ENCODE peak calls at places on chromosomes 12 and 14, in four cellular contexts. E, P, F and R are unnamed samples.

GRCh38 chr14:49659526-49660455 is 24.7 kb upstream of the DNAAF2 start:
- DNase-seq in E (no peak), P (no peak), F (peak), R (no peak)

GRCh38 chr14:23494223-23494622 is 24.7 kb downstream of the NGDN start:
- DNase-seq in E (no peak), P (no peak), F (no peak), R (no peak)

GRCh38 chr12:55051197-55051920 is 31.6 kb downstream of the NEUROD4 start:
- DNase-seq in E (no peak), P (no peak), F (no peak), R (no peak)

GRCh38 chr12:111393700-111394275 is 11.9 kb upstream of the SH2B3 start:
- DNase-seq in E (peak), P (peak), F (no peak), R (no peak)

GRCh38 chr12:5887758-5888157 is 57.3 kb downstream of the ANO2 start:
- DNase-seq in E (no peak), P (no peak), F (no peak), R (no peak)

GRCh38 chr12:89875809-89876208 is 167.2 kb upstream of the ATP2B1 start:
- DNase-seq in E (no peak), P (no peak), F (no peak), R (no peak)

GRCh38 chr12:2266666-2267623 is 214.2 kb downstream of the CACNA1C start:
- DNase-seq in E (no peak), P (no peak), F (peak), R (no peak)

GRCh38 chr14:61517861-61518802 is 177.2 kb upstream of the HIF1A start:
- DNase-seq in E (peak), P (no peak), F (no peak), R (no peak)

GRCh38 chr12:6426882-6427671 is 17.7 kb upstream of the CD27 start:
- DNase-seq in E (no peak), P (no peak), F (no peak), R (peak)

GRCh38 chr12:47080725-47081502 is 1.2 kb upstream of the AMIGO2 start:
- DNase-seq in E (peak), P (peak), F (peak), R (peak)

GRCh38 chr12:75120202-75120774 is 89.4 kb downstream of the KCNC2 start:
- DNase-seq in E (no peak), P (no peak), F (no peak), R (no peak)

GRCh38 chr12:115132145-115132544 is 448.2 kb upstream of the TBX3 start:
- DNase-seq in E (no peak), P (no peak), F (peak), R (no peak)

GRCh38 chr14:78403278-78403815 is 233.2 kb downstream of the NRXN3 start:
- DNase-seq in E (no peak), P (no peak), F (peak), R (no peak)

GRCh38 chr12:131287938-131288797 is 334.5 kb downstream of the ADGRD1 start:
- DNase-seq in E (no peak), P (no peak), F (no peak), R (no peak)

GRCh38 chr12:9646794-9647622 is 22.5 kb upstream of the CLEC2D start:
- DNase-seq in E (no peak), P (no peak), F (no peak), R (no peak)

GRCh38 chr14:68047910-68048309 is 228.3 kb downstream of the RAD51B start:
- DNase-seq in E (no peak), P (no peak), F (no peak), R (no peak)

GRCh38 chr12:132318135-132318534 is 11.3 kb downstream of the GALNT9 start:
- DNase-seq in E (no peak), P (no peak), F (no peak), R (no peak)

GRCh38 chr12:25054783-25055144 is 105.9 kb upstream of the BCAT1 start:
- DNase-seq in E (no peak), P (no peak), F (peak), R (peak)

GRCh38 chr14:63867926-63868921 is 15.4 kb downstream of the SYNE2 start:
- DNase-seq in E (no peak), P (no peak), F (no peak), R (no peak)
- H3K27ac ChIP-seq in E (no peak), P (no peak), F (no peak), R (peak)

DNA sequence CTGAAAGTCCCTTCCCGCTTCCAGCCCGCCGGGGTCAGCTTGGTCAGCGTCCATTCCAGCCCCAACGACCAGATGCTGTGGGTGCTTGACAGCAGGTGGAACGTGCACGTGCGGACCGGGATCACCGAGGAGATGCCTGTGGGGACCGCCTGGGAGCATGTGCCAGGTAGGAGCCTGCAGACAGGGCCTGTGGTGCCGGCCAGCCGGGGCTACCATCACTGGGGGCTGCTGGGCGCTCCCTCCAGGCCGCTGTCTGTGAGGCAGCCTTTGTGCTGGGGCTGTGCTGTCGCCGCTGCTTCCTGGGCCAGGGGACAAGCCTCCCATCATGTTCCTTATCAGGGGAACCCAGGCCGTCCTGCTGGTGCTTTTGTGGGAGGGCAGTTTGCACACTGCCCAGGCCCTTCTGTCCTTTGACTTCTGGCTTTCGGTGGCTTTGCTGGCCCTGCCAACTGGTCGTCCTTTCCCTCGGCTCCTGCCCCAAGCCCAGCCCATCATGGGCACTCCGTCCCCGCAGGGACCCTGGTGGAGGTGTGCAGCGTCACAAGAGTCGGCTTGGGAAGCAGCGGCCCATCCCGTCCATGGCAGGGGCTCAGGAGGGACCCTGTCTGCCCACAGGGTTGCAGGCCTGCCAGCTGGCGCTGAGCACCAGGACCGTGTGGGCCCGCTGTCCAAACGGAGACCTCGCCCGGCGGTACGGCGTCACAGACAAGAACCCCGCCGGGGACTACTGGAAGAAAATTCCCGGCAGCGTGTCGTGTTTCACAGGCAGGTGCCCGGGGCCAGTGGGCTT is 12.4 kb downstream of the ANKRD9 start:
- DNase-seq in E (no peak), P (no peak), F (no peak), R (no peak)
- H3K4me3 ChIP-seq in E (no peak), P (no peak), F (no peak), R (no peak)

GRCh38 chr14:106843951-106844483 is 1317.6 kb downstream of the TMEM121 start:
- DNase-seq in E (peak), P (peak), F (peak), R (no peak)
- H3K27ac ChIP-seq in E (peak), P (peak), F (peak), R (peak)

DNA sequence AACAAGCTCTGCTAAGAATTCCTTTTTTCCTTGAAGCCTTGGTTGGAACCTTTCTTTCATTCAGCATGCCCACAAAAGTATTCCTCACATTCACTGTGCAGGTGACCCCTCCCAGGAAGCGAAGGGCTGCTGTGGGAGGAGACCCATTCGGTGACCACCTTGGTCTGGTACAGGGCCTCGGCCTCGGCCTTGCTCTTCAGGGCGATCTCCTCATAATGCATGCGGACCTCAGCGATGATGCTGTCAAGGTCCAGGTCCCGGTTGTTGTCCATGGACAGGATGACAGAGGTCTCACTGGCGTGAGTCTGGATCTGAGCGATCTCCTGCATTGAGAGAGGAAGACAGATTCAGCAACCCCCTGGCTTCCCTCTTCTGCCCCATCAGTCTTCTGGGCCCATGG is 3.1 kb downstream of the KRT74 start:
- DNase-seq in E (no peak), P (no peak), F (no peak), R (no peak)
- H3K4me3 ChIP-seq in E (no peak), P (no peak), F (no peak), R (no peak)

GRCh38 chr14:103124501-103125001 is 1.3 kb downstream of the TNFAIP2 start:
- DNase-seq in E (no peak), P (no peak), F (no peak), R (no peak)
- H3K27ac ChIP-seq in E (no peak), P (no peak), F (no peak), R (no peak)

DNA sequence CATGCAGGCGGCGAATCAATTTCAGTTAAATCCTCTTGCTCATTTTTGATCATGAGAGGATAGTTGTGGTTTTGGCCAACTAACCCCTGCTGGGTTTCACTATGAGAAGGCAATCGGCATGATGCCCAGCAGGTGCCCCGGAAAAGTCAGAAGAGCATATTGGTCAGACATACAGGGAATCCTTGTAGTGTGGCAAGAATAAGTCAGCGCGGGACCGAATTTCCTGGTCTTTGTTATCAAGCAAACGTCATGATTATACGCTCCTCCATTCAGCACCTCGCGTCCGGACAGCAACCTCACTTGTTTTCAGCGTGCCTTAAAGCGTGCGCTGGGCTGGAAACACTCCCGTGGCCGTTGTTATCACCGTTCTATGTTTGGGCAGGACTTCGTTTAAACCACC is 1.8 kb downstream of the TBC1D30 start:
- DNase-seq in E (peak), P (peak), F (peak), R (no peak)
- H3K4me3 ChIP-seq in E (no peak), P (no peak), F (no peak), R (no peak)